ENCODE peak calls at places on chromosome 5, in six cellular contexts. N is brain microvascular endothelial cell; W is WTC11; T is CD8-positive, alpha-beta T cell; Q is activated T-helper 1 cell treated with anti-CD3 and anti-CD28 coated beads, Interleukin-12 subunit alpha, Interleukin-12 subunit beta, Interleukin-2, Interleukin-4 antibody, amounts not matched to agents 30 ng/mL and 10 ng/mL and 1 ng/mL, durations not matched to agents 14 hours and 24 hours and 36 hours; U is NCI-H187 treated with DMSO at 0.1 percent for 48 hours. B is an unnamed sample.

GRCh38 chr5:135833521-135833920 is 942 bp upstream of the SLC25A48 start:
- DNase-seq in N (no peak), W (no peak), T (no peak), Q (no peak), U (no peak), B (no peak)

GRCh38 chr5:149422429-149423286 is 43.6 kb upstream of the IL17B start:
- DNase-seq in N (peak; percentile 76), W (peak; percentile 49), T (no peak), Q (no peak), U (no peak), B (peak; percentile 53)

GRCh38 chr5:88787856-88788255 is 95.1 kb downstream of the MEF2C start:
- DNase-seq in N (peak; percentile 41), W (no peak), T (no peak), Q (no peak), U (no peak), B (no peak)

GRCh38 chr5:140220032-140220697 is 45.2 kb downstream of the CYSTM1 start:
- DNase-seq in N (no peak), W (no peak), T (no peak), Q (no peak), U (no peak), B (no peak)

GRCh38 chr5:171270136-171270535 is 38.9 kb upstream of the TLX3 start:
- DNase-seq in N (no peak), W (no peak), T (no peak), Q (no peak), U (no peak), B (no peak)

GRCh38 chr5:172952034-172952511 is 7.2 kb upstream of the RPL26L1 start:
- DNase-seq in N (no peak), W (no peak), T (no peak), Q (no peak), U (no peak), B (no peak)

GRCh38 chr5:59694416-59694815 is 199.1 kb downstream of the PDE4D start:
- DNase-seq in N (no peak), W (no peak), T (no peak), Q (no peak), U (no peak), B (no peak)

GRCh38 chr5:2749514-2750025 is 1.9 kb downstream of the IRX2 start:
- DNase-seq in N (no peak), W (no peak), T (no peak), Q (no peak), U (no peak), B (no peak)

GRCh38 chr5:151319334-151319733 is 15.8 kb upstream of the SLC36A3 start:
- DNase-seq in N (peak; percentile 14), W (no peak), T (no peak), Q (no peak), U (peak; percentile 5), B (no peak)

GRCh38 chr5:179375236-179375685 is 30.0 kb upstream of the ADAMTS2 start:
- DNase-seq in N (no peak), W (peak; percentile 5), T (no peak), Q (no peak), U (no peak), B (no peak)

GRCh38 chr5:1330146-1330846 is 14.6 kb downstream of the CLPTM1L start:
- DNase-seq in N (no peak), W (no peak), T (no peak), Q (no peak), U (no peak), B (no peak)

GRCh38 chr5:97425511-97425910 is 242.5 kb upstream of the RIOK2 start:
- DNase-seq in N (peak; percentile 37), W (peak; percentile 55), T (no peak), Q (no peak), U (no peak), B (no peak)

GRCh38 chr5:41392016-41392415 is 118.4 kb downstream of the PLCXD3 start:
- DNase-seq in N (no peak), W (no peak), T (no peak), Q (no peak), U (no peak), B (no peak)

GRCh38 chr5:180601591-180602480 is 10.5 kb upstream of the SCGB3A1 start:
- DNase-seq in N (no peak), W (peak; percentile 6), T (no peak), Q (no peak), U (no peak), B (no peak)

GRCh38 chr5:52658266-52658665 is 129.4 kb upstream of the ITGA1 start:
- DNase-seq in N (no peak), W (no peak), T (no peak), Q (no peak), U (no peak), B (no peak)

GRCh38 chr5:176870110-176870591 is 29.0 kb downstream of the HK3 start:
- DNase-seq in N (peak; percentile 43), W (peak; percentile 83), T (no peak), Q (no peak), U (no peak), B (no peak)

GRCh38 chr5:59027145-59027907 is 444.5 kb downstream of the RAB3C start:
- DNase-seq in N (no peak), W (no peak), T (no peak), Q (no peak), U (no peak), B (no peak)

GRCh38 chr5:75512383-75513074 is 838 bp downstream of the POLK start:
- DNase-seq in N (no peak), W (no peak), T (no peak), Q (no peak), U (no peak), B (no peak)

GRCh38 chr5:66239034-66239433 is 94.9 kb downstream of the SREK1 start:
- DNase-seq in N (no peak), W (no peak), T (no peak), Q (no peak), U (no peak), B (no peak)

GRCh38 chr5:58366461-58366860 is 93.4 kb downstream of the PLK2 start:
- DNase-seq in N (peak; percentile 7), W (no peak), T (no peak), Q (no peak), U (no peak), B (no peak)